ENCODE peak calls at places on chromosomes 7 and 10, in eight cellular contexts. Y is body of pancreas, F is lung, L is psoas muscle, A is left lung, V is hepatocyte, C is prostate gland, X is heart left ventricle. I is an unnamed sample.

GRCh38 chr7:29883462-29884398 is 77.4 kb downstream of the WIPF3 start:
- DNase-seq in Y (peak; percentile 43), F (no peak), A (no peak), X (no peak), V (peak; percentile 21), L (no peak), C (peak; percentile 36), I (peak; percentile 23)

GRCh38 chr10:14583252-14583651 is 191.4 kb downstream of the FAM107B start:
- DNase-seq in C (no peak), A (no peak), X (no peak), Y (no peak), L (no peak), V (no peak), F (no peak), I (no peak)

GRCh38 chr10:101468159-101468558 is 114.2 kb downstream of the BTRC start:
- DNase-seq in F (no peak), C (no peak), L (no peak), X (no peak), V (no peak), Y (no peak), A (no peak), I (no peak)

GRCh38 chr10:130551676-130552075 is 415.5 kb downstream of the GLRX3 start:
- DNase-seq in A (no peak), X (no peak), Y (no peak), C (no peak), F (no peak), V (no peak), L (no peak), I (no peak)

GRCh38 chr10:114388275-114388674 is 16.0 kb downstream of the AFAP1L2 start:
- DNase-seq in L (no peak), X (no peak), Y (no peak), C (no peak), F (no peak), A (no peak), V (no peak), I (peak; percentile 51)

GRCh38 chr7:120996333-120996982 is 7.9 kb downstream of the CPED1 start:
- DNase-seq in A (peak; percentile 80), L (peak; percentile 27), Y (peak; percentile 66), V (peak; percentile 63), X (peak; percentile 83), F (peak; percentile 79), C (peak; percentile 74), I (peak; percentile 46)

GRCh38 chr7:43803865-43804264 is 45.4 kb downstream of the BLVRA start:
- DNase-seq in Y (no peak), X (no peak), F (no peak), L (no peak), A (no peak), C (no peak), V (no peak), I (no peak)

GRCh38 chr7:34153680-34154270 is 248.4 kb downstream of the BMPER start:
- DNase-seq in Y (no peak), X (no peak), C (no peak), F (no peak), L (no peak), A (no peak), V (no peak), I (no peak)

GRCh38 chr10:13437026-13437555 is 89.0 kb upstream of the SEPHS1 start:
- DNase-seq in C (no peak), V (no peak), F (no peak), A (no peak), Y (peak; percentile 11), L (no peak), X (no peak), I (no peak)

GRCh38 chr7:124784879-124785818 is 19.6 kb upstream of the GPR37 start:
- DNase-seq in V (peak; percentile 74), Y (peak; percentile 64), A (no peak), X (no peak), C (peak; percentile 40), L (peak; percentile 19), F (no peak), I (peak; percentile 34)

GRCh38 chr10:34696423-34696822 is 118.7 kb downstream of the PARD3 start:
- DNase-seq in L (no peak), A (no peak), C (no peak), X (no peak), F (no peak), Y (no peak), V (no peak), I (peak; percentile 70)
- H3K27ac ChIP-seq in L (no peak overlapping the region), A (no peak overlapping the region), C (no peak overlapping the region), X (no peak overlapping the region), F (peak overlapping the region; percentile 12), Y (no peak overlapping the region), V (no peak overlapping the region), I (no peak overlapping the region)

GRCh38 chr7:137343483-137343841 is at the start of gene PTN:
- DNase-seq in A (no peak), F (no peak), L (peak; percentile 25), X (peak; percentile 47), Y (peak; percentile 17), V (peak; percentile 60), C (peak; percentile 14), I (peak; percentile 2)
- TF ChIP-seq CTCF in A (no peak), F (no peak), L (no peak), X (no peak), Y (no peak), V (no peak), C (no peak), I (no peak)

DNA sequence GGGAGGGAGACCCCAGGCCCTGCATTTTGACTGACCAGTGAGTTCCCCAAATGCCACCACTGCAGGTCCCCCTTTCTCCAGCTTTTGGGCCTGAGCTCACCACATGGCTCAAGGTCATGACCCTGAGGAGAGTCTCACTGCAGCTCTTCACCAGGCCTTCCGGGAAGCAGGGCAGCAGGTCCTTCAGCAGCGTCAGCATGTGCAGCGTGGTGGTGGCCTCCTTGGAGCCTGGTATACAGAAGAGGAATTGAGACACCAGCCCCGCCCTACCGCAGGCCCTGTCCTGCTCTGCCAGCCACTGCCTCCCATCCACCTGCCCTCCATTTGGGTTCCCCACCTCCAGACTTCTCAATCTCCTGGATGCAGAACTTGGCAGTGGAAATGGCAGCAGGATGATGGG is 13.0 kb downstream of the RRP12 start:
- DNase-seq in C (no peak), L (no peak), A (no peak), Y (no peak), X (no peak), V (no peak), F (no peak), I (no peak)
- H3K27ac ChIP-seq in C (no peak overlapping the region), L (no peak overlapping the region), A (no peak overlapping the region), Y (no peak overlapping the region), X (no peak overlapping the region), V (no peak overlapping the region), F (no peak overlapping the region), I (peak overlapping the region; percentile 5)

GRCh38 chr10:97789770-97790397 is 18.1 kb upstream of the SFRP5 start:
- DNase-seq in A (no peak), C (no peak), L (no peak), F (no peak), X (no peak), V (no peak), Y (no peak), I (no peak)

GRCh38 chr10:97788552-97789442 is 17.0 kb upstream of the SFRP5 start:
- DNase-seq in V (peak; percentile 69), F (peak; percentile 54), C (no peak), A (peak; percentile 71), X (peak; percentile 39), L (no peak), Y (peak; percentile 94), I (no peak)

GRCh38 chr10:97796651-97797050 is 24.9 kb upstream of the SFRP5 start:
- DNase-seq in Y (no peak), L (no peak), X (no peak), V (no peak), F (no peak), C (no peak), A (no peak), I (no peak)

GRCh38 chr10:97795886-97796285 is 24.1 kb upstream of the SFRP5 start:
- DNase-seq in L (no peak), C (no peak), F (no peak), A (no peak), Y (peak; percentile 56), X (no peak), V (no peak), I (no peak)

GRCh38 chr10:97792058-97792721 is 20.4 kb upstream of the SFRP5 start:
- DNase-seq in A (peak; percentile 62), Y (peak; percentile 93), V (peak; percentile 78), X (peak; percentile 62), L (peak; percentile 67), C (peak; percentile 63), F (peak; percentile 66), I (peak; percentile 81)
- TF ChIP-seq CTCF in A (peak; percentile 89), Y (peak; percentile 86), V (peak; percentile 80), X (peak; percentile 82), L (peak; percentile 90), C (peak; percentile 70), F (peak; percentile 68), I (peak; percentile 93)

GRCh38 chr10:28054211-28054888 is 55.5 kb upstream of the ODAD2 start:
- DNase-seq in Y (no peak), A (no peak), L (no peak), C (no peak), F (no peak), X (no peak), V (no peak), I (peak; percentile 63)

GRCh38 chr10:28046579-28046978 is 47.7 kb upstream of the ODAD2 start:
- DNase-seq in A (no peak), Y (no peak), X (no peak), C (no peak), V (no peak), F (no peak), L (no peak), I (no peak)

GRCh38 chr10:28047061-28047460 is 48.2 kb upstream of the ODAD2 start:
- DNase-seq in F (no peak), L (no peak), Y (no peak), V (no peak), A (no peak), C (no peak), X (no peak), I (no peak)

GRCh38 chr10:28043941-28044340 is 45.1 kb upstream of the ODAD2 start:
- DNase-seq in F (no peak), A (no peak), C (no peak), L (no peak), V (no peak), Y (no peak), X (no peak), I (no peak)

GRCh38 chr10:28049286-28049685 is 50.4 kb upstream of the ODAD2 start:
- DNase-seq in C (no peak), A (no peak), L (no peak), Y (no peak), F (no peak), V (no peak), X (no peak), I (no peak)
- H3K27ac ChIP-seq in C (no peak overlapping the region), A (no peak overlapping the region), L (no peak overlapping the region), Y (no peak overlapping the region), F (no peak overlapping the region), V (no peak overlapping the region), X (no peak overlapping the region), I (no peak overlapping the region)

GRCh38 chr10:132638130-132638515 is 100.5 kb downstream of the INPP5A start:
- DNase-seq in F (no peak), A (no peak), X (peak; percentile 11), L (no peak), V (no peak), C (no peak), Y (no peak), I (no peak)
- TF ChIP-seq CTCF in F (no peak), A (no peak), X (peak; percentile 3), L (no peak), V (no peak), C (no peak), Y (no peak), I (peak; percentile 44)

I was measured in RWPE1.